ENCODE peak calls at places on chromosomes 2 and 18, in seven cellular contexts. V is foreskin fibroblast, P is HFF-Myc, R is sigmoid colon, K is tibial artery, D is breast epithelium, Y is tibial nerve. L is an unnamed sample.

GRCh38 chr2:32118055-32118454 is 47.6 kb upstream of the SLC30A6 start:
- DNase-seq in V (no peak), P (no peak), R (no peak), K (no peak), D (no peak), Y (no peak), L (no peak)

GRCh38 chr2:44188696-44189095 is 20.0 kb downstream of the PPM1B start:
- DNase-seq in V (no peak), P (no peak), R (no peak), K (no peak), D (no peak), Y (no peak), L (no peak)

GRCh38 chr2:158493458-158493857 is 36.7 kb downstream of the PKP4 start:
- DNase-seq in V (no peak), P (no peak), R (no peak), K (no peak), D (no peak), Y (no peak), L (no peak)

GRCh38 chr2:178163395-178163794 is 30.9 kb upstream of the OSBPL6 start:
- DNase-seq in V (no peak), P (no peak), R (no peak), K (no peak), D (no peak), Y (no peak), L (no peak)

GRCh38 chr2:207849443-207849842 is 79.7 kb upstream of the FZD5 start:
- DNase-seq in V (no peak), P (no peak), R (no peak), K (no peak), D (no peak), Y (no peak), L (no peak)

GRCh38 chr2:202339052-202339870 is 36.9 kb upstream of the BMPR2 start:
- DNase-seq in V (peak; percentile 60), P (no peak), R (no peak), K (no peak), D (no peak), Y (no peak), L (no peak)

GRCh38 chr2:25964891-25965290 is 17.4 kb downstream of the KIF3C start:
- DNase-seq in V (no peak), P (no peak), R (no peak), K (no peak), D (no peak), Y (no peak), L (no peak)

GRCh38 chr18:75828379-75828778 is 400.9 kb upstream of the SMIM21 start:
- DNase-seq in V (no peak), P (no peak), R (no peak), K (no peak), D (no peak), Y (no peak), L (no peak)

GRCh38 chr18:46570134-46570533 is 86.9 kb downstream of the LOXHD1 start:
- DNase-seq in V (no peak), P (no peak), R (no peak), K (no peak), D (no peak), Y (no peak), L (no peak)

GRCh38 chr2:206324869-206325268 is 50.4 kb downstream of the ZDBF2 start:
- DNase-seq in V (no peak), P (no peak), R (no peak), K (no peak), D (no peak), Y (no peak), L (no peak)

GRCh38 chr2:149112713-149113112 is 74.2 kb downstream of the LYPD6B start:
- DNase-seq in V (no peak), P (no peak), R (no peak), K (no peak), D (no peak), Y (no peak), L (no peak)

GRCh38 chr18:75304678-75305557 is 94.3 kb downstream of the TSHZ1 start:
- DNase-seq in V (no peak), P (no peak), R (no peak), K (no peak), D (no peak), Y (no peak), L (no peak)

GRCh38 chr2:161283926-161284325 is 24.3 kb upstream of the PSMD14 start:
- DNase-seq in V (no peak), P (no peak), R (no peak), K (no peak), D (no peak), Y (no peak), L (peak; percentile 67)

DNA sequence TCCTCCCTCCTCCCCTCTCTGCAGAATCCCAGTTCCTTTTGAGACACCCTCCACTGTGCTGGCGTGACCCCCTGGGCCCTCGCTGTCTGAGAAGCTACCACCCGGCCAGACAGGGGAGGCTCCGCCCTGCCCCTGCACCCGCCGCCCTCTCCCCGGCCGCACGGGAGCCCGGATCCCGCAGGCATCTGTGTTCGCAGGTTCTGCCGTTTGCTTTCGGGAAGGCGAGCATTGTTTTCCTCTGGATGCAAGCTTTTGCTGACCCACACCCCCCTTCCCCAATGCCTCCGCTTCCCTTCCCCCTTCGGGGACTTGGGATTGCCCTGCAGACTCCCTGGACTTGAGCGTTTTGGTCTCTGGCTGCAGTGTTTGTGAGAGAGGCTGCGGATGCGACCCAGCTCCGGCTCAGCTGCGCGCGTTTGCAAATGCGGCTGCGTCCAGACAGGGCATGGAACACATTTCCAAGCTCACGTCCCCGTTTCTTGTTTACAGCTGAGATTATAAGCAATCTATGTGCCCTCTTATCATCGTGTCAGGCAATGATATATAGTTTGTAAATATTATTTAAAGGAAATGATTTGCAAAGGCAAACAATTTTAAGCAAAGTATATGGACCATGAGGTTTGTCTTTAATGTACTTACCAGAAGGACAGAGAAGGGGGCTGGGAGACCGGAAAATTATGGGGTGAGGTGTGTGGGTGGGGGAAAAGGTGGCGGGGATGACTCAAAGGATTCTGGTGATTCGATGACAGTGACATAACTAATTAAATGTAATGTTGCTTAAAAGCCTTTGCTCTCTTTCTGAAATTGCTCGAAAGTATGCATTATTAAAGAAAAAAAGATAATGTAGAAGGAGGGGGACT is 631.8 kb downstream of the NYAP2 start:
- DNase-seq in V (peak; percentile 61), P (peak; percentile 37), R (peak; percentile 79), K (peak; percentile 42), D (peak; percentile 37), Y (peak; percentile 14), L (peak; percentile 51)
- H3K4me3 ChIP-seq in V (peak overlapping the region; percentile 48), P (peak overlapping the region; percentile 48), R (peak overlapping the region; percentile 54), K (peak overlapping the region; percentile 55), D (peak overlapping the region; percentile 77), Y (peak overlapping the region; percentile 44), L (peak overlapping the region; percentile 46)

DNA sequence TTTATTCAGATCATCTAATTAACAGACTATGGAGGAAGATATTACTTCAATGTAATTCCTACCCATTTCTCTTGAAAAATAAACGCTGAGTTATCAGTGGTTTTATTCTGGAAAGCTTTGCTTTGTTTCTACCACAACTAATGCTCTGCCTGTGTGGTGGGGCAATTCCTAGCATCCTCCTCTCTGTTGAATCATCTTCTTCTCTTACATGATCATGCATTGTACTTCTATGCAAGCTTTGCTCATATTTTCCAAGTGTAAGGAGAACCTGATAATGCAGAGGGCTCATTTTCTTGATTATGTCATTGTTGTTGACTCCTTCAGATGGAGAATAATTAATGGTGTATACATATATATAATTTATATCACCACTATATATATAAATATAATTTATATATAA is 46.7 kb downstream of the CCDC195 start:
- DNase-seq in V (no peak), P (no peak), R (no peak), K (no peak), D (no peak), Y (no peak), L (no peak)
- TF ChIP-seq CTCF in V (no peak), P (no peak), R (no peak), K (no peak), D (no peak), Y (no peak), L (no peak)

DNA sequence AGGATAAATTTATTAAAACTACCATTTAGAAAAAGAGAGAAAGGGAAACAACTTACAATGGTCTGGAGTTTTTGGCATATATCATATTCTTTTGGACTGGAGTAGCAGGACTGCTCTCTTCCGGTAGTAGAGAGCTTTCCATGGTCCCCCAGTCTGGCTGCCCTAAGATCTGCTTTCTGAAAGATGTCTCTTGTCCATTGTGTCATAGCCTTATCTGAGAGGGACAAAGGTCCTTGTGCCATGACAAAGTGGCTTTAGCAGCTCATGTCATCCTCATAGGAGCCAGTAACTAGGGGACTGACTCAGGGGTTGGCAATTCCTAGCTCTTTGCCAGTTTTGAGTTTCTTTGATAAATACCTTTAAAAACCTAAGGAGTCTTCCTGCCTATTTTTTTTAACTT is 505.5 kb upstream of the ZEB2 start:
- DNase-seq in V (no peak), P (no peak), R (no peak), K (no peak), D (no peak), Y (no peak), L (no peak)
- H3K4me3 ChIP-seq in V (no peak overlapping the region), P (no peak overlapping the region), R (no peak overlapping the region), K (no peak overlapping the region), D (no peak overlapping the region), Y (no peak overlapping the region), L (no peak overlapping the region)

DNA sequence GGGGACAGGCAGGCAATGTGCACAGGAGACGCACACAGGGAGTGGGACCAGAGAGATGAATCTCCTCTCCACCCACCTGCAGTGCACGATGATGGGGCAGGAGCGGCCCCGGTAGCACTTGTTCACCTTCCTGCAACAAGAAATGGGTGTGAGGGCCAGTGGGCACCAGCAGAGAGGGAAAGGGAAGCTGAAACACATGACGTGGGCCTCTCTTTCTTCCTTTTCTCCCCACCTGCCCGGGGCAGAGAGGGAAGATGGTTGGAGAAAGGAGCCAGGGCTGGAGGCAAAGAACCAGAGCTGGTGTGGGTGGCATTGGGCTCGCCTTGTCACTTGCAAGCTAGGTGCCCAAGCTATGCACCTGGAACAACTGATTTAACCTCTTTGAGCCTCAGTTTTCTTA is 12.2 kb downstream of the DNAJB2 start:
- DNase-seq in V (no peak), P (no peak), R (peak; percentile 44), K (no peak), D (no peak), Y (no peak), L (no peak)
- TF ChIP-seq CTCF in V (no peak), P (no peak), R (no peak), K (no peak), D (no peak), Y (no peak), L (no peak)

GRCh38 chr18:25353080-25353479 is 1.1 kb upstream of the ZNF521 start:
- DNase-seq in V (no peak), P (no peak), R (no peak), K (no peak), D (no peak), Y (no peak), L (no peak)
- H3K4me3 ChIP-seq in V (no peak overlapping the region), P (peak overlapping the region; percentile 44), R (no peak overlapping the region), K (peak overlapping the region; percentile 76), D (peak overlapping the region; percentile 79), Y (no peak overlapping the region), L (peak overlapping the region; percentile 45)

GRCh38 chr2:135799738-135800137 is 37.2 kb downstream of the LCT start:
- DNase-seq in V (no peak), P (no peak), R (no peak), K (no peak), D (no peak), Y (no peak), L (no peak)
- TF ChIP-seq CTCF in V (no peak), P (peak; percentile 35), R (no peak), K (no peak), D (no peak), Y (no peak), L (no peak)